ENCODE peak calls at places on chromosomes 7 and 10, in ten cellular contexts. J, D, Z, W, P, H, Q, T, C and G are unnamed samples.

GRCh38 chr10:23359692-23360380 is 15.2 kb upstream of the C10orf67 start:
- DNase-seq in J (no peak), D (no peak), Z (no peak), W (no peak), P (no peak), H (no peak), Q (no peak), T (no peak), C (no peak), G (no peak)

GRCh38 chr7:64667311-64667710 is 1.4 kb downstream of the ZNF107 start:
- DNase-seq in J (no peak), D (no peak), Z (no peak), W (no peak), P (no peak), H (no peak), Q (no peak), T (no peak), C (no peak), G (no peak)

GRCh38 chr10:117175901-117176534 is 21.3 kb upstream of the KCNK18 start:
- DNase-seq in J (peak), D (peak), Z (peak), W (no peak), P (peak), H (peak), Q (peak), T (peak), C (peak), G (peak)

GRCh38 chr10:12907651-12908050 is 93.9 kb downstream of the CCDC3 start:
- DNase-seq in J (no peak), D (no peak), Z (no peak), W (no peak), P (no peak), H (no peak), Q (no peak), T (no peak), C (no peak), G (peak)

GRCh38 chr7:143248781-143249354 is 14.4 kb upstream of the GSTK1 start:
- DNase-seq in J (no peak), D (no peak), Z (peak), W (no peak), P (no peak), H (no peak), Q (peak), T (no peak), C (no peak), G (no peak)

GRCh38 chr10:32348297-32349198 is 1.6 kb upstream of the EPC1 start:
- DNase-seq in J (no peak), D (no peak), Z (peak), W (no peak), P (no peak), H (peak), Q (no peak), T (no peak), C (no peak), G (no peak)

GRCh38 chr7:92797284-92797683 is 39.1 kb downstream of the CDK6 start:
- DNase-seq in J (no peak), D (no peak), Z (no peak), W (no peak), P (no peak), H (no peak), Q (peak), T (no peak), C (no peak), G (no peak)

GRCh38 chr10:47282005-47282656 is 17.9 kb upstream of the GDF10 start:
- DNase-seq in J (no peak), D (no peak), Z (no peak), W (no peak), P (no peak), H (no peak), Q (no peak), T (no peak), C (no peak), G (no peak)

GRCh38 chr7:145360511-145361100 is 524.8 kb upstream of the TPK1 start:
- DNase-seq in J (no peak), D (no peak), Z (no peak), W (peak), P (no peak), H (no peak), Q (no peak), T (no peak), C (no peak), G (peak)

GRCh38 chr10:76733441-76733840 is 904.2 kb downstream of the KCNMA1 start:
- DNase-seq in J (no peak), D (no peak), Z (no peak), W (no peak), P (no peak), H (no peak), Q (no peak), T (no peak), C (no peak), G (no peak)

GRCh38 chr7:35714407-35714806 is 19.5 kb upstream of the HERPUD2 start:
- DNase-seq in J (no peak), D (no peak), Z (no peak), W (no peak), P (no peak), H (no peak), Q (no peak), T (no peak), C (no peak), G (no peak)

GRCh38 chr10:122181055-122181732 is 89.9 kb upstream of the BTBD16 start:
- DNase-seq in J (no peak), D (no peak), Z (no peak), W (no peak), P (no peak), H (no peak), Q (peak), T (no peak), C (peak), G (no peak)

GRCh38 chr7:117262546-117262945 is 60.3 kb downstream of the WNT2 start:
- DNase-seq in J (no peak), D (no peak), Z (no peak), W (no peak), P (no peak), H (no peak), Q (peak), T (no peak), C (no peak), G (no peak)

GRCh38 chr10:85995791-85996190 is 370.8 kb downstream of the GRID1 start:
- DNase-seq in J (no peak), D (no peak), Z (peak), W (no peak), P (peak), H (peak), Q (peak), T (no peak), C (peak), G (no peak)

GRCh38 chr7:41825927-41826480 is 123.1 kb upstream of the INHBA start:
- DNase-seq in J (no peak), D (no peak), Z (no peak), W (no peak), P (no peak), H (no peak), Q (peak), T (no peak), C (no peak), G (no peak)